ENCODE peak calls at places on chromosomes 2 and 18, in four cellular contexts. Y, C, E and P are unnamed samples.

GRCh38 chr18:45974088-45974536 is 7.0 kb upstream of the EPG5 start:
- DNase-seq in Y (no peak), C (peak; percentile 80), E (peak; percentile 63), P (peak; percentile 49)

GRCh38 chr2:37414470-37414949 is 70.1 kb downstream of the QPCT start:
- DNase-seq in Y (no peak), C (no peak), E (peak; percentile 42), P (peak; percentile 54)

GRCh38 chr2:207531024-207531411 is 1.3 kb downstream of the CREB1 start:
- DNase-seq in Y (no peak), C (no peak), E (no peak), P (no peak)

GRCh38 chr18:73891572-73892421 is 255.8 kb downstream of the FBXO15 start:
- DNase-seq in Y (no peak), C (peak; percentile 88), E (no peak), P (no peak)

GRCh38 chr2:12416600-12416999 is 300.1 kb upstream of the TRIB2 start:
- DNase-seq in Y (no peak), C (no peak), E (no peak), P (peak; percentile 32)

GRCh38 chr2:215460682-215461081 is 24.8 kb upstream of the FN1 start:
- DNase-seq in Y (no peak), C (no peak), E (no peak), P (peak; percentile 82)

GRCh38 chr2:48715042-48715899 is 40.3 kb downstream of the LHCGR start:
- DNase-seq in Y (no peak), C (no peak), E (no peak), P (no peak)

GRCh38 chr18:32057624-32058165 is 34.0 kb upstream of the RNF138 start:
- DNase-seq in Y (no peak), C (peak; percentile 76), E (no peak), P (no peak)

GRCh38 chr2:50401772-50402653 is 629.9 kb downstream of the NRXN1 start:
- DNase-seq in Y (no peak), C (peak; percentile 90), E (peak; percentile 56), P (no peak)

GRCh38 chr18:13376298-13376840 is 157.8 kb downstream of the LDLRAD4 start:
- DNase-seq in Y (peak; percentile 69), C (peak; percentile 33), E (no peak), P (no peak)

GRCh38 chr2:171550613-171551012 is 28.3 kb downstream of the CYBRD1 start:
- DNase-seq in Y (no peak), C (no peak), E (no peak), P (no peak)

GRCh38 chr2:186995092-186995491 is 146.1 kb upstream of the ZSWIM2 start:
- DNase-seq in Y (no peak), C (no peak), E (no peak), P (no peak)

GRCh38 chr2:84613082-84613481 is 96.8 kb downstream of the DNAH6 start:
- DNase-seq in Y (no peak), C (peak; percentile 66), E (peak; percentile 89), P (no peak)

GRCh38 chr2:104733544-104733943 is 120.4 kb upstream of the POU3F3 start:
- DNase-seq in Y (no peak), C (peak; percentile 93), E (peak; percentile 36), P (no peak)

GRCh38 chr2:127064642-127065250 is 42.2 kb downstream of the BIN1 start:
- DNase-seq in Y (peak; percentile 98), C (peak; percentile 96), E (peak; percentile 87), P (peak; percentile 86)

GRCh38 chr2:47276061-47276460 is 121.0 kb upstream of the STPG4 start:
- DNase-seq in Y (no peak), C (no peak), E (no peak), P (no peak)

GRCh38 chr18:28174181-28174906 is 2.6 kb downstream of the CDH2 start:
- DNase-seq in Y (no peak), C (no peak), E (no peak), P (no peak)

GRCh38 chr2:230227216-230227615 is 1.7 kb downstream of the SP140 start:
- DNase-seq in Y (no peak), C (no peak), E (no peak), P (no peak)

GRCh38 chr2:45855374-45855773 is 203.9 kb downstream of the PRKCE start:
- DNase-seq in Y (no peak), C (no peak), E (no peak), P (no peak)

GRCh38 chr2:11962707-11963358 is 216.4 kb downstream of the LPIN1 start:
- DNase-seq in Y (no peak), C (no peak), E (no peak), P (peak; percentile 73)

GRCh38 chr2:1721706-1722483 is 22.4 kb downstream of the PXDN start:
- DNase-seq in Y (no peak), C (peak; percentile 23), E (no peak), P (no peak)

GRCh38 chr2:12970861-12971260 is 254.1 kb downstream of the TRIB2 start:
- DNase-seq in Y (no peak), C (no peak), E (no peak), P (peak; percentile 56)

GRCh38 chr2:96258393-96259022 is 7.3 kb downstream of the TMEM127 start:
- DNase-seq in Y (no peak), C (no peak), E (no peak), P (no peak)

GRCh38 chr2:134216152-134216829 is 37.6 kb upstream of the MGAT5 start:
- DNase-seq in Y (no peak), C (no peak), E (no peak), P (no peak)

DNA sequence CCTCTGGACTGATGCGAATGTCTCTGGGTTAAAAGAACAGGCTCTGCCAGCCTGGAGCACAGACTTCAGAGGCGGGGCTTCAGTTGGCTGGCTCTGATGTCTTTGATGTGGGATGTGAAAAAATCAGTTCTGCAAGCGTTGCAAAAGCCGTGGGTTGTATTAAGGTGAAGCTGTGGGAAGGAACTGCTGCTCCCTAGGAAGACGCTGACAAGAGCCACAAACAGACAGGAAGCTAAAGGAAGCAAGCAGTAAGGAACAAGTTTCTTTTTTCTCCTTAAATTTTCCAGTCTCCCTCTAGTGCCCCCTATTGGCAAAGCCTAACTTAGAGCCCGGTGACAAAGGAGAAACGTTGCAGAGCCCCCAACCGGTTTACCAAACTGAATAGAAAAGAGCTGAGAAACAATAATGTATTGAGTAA is 239.0 kb downstream of the CCDC178 start:
- DNase-seq in Y (no peak), C (peak; percentile 86), E (no peak), P (no peak)
- H3K4me3 ChIP-seq in Y (no peak overlapping the region), C (no peak overlapping the region), E (no peak overlapping the region), P (no peak overlapping the region)

GRCh38 chr2:27162151-27163121 is 13.6 kb downstream of the TCF23 start:
- DNase-seq in Y (no peak), C (no peak), E (no peak), P (no peak)
- TF ChIP-seq CTCF in Y (no peak), C (no peak), E (no peak), P (no peak)

DNA sequence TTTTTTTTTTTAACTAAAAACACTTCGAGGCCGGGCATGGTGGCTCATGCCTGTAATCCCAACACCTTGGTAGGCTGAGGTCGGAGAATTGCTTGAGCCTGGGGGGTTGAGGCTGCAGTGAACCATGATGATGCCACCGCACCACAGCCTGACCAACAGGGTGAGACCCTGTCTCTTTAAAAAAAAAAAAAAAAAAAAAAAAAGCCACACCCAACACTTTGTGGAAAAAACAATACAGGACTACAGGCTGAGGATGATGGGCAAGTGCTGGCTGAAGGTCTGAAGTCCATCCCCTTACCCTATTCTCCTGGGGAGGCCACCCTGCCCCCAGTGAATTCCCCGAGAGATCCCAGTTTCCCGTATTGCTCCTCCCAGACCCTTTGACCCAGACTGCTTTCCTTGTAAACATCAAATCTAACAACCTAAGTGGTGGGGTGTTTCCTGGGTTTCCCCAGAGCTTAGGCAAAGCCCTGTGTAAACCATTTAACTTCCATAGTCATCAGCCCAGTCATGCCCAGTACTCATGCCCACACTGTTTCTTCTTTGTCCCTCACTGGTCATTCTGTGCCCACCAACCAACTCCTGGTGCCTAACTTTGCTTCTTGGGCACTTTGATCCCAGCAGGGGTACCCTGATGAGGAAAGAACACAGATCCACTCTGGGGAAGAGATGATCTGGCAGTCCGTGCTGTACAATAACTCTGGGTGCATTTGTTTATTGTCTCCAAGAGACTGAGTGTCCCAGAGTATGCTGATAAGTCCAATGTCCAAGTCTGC is 5.8 kb upstream of the TMEM37 start:
- DNase-seq in Y (no peak), C (no peak), E (no peak), P (no peak)
- H3K4me3 ChIP-seq in Y (no peak overlapping the region), C (no peak overlapping the region), E (no peak overlapping the region), P (no peak overlapping the region)

GRCh38 chr18:49857708-49858107 is 44.4 kb upstream of the ACAA2 start:
- DNase-seq in Y (peak; percentile 35), C (no peak), E (no peak), P (no peak)
- TF ChIP-seq CTCF in Y (no peak), C (peak; percentile 65), E (peak; percentile 8), P (no peak)

GRCh38 chr2:219057709-219058540 is 2.8 kb downstream of the IHH start:
- DNase-seq in Y (peak; percentile 81), C (peak; percentile 95), E (peak; percentile 26), P (no peak)
- H3K4me3 ChIP-seq in Y (peak overlapping the region; percentile 64), C (peak overlapping the region; percentile 79), E (no peak overlapping the region), P (no peak overlapping the region)

DNA sequence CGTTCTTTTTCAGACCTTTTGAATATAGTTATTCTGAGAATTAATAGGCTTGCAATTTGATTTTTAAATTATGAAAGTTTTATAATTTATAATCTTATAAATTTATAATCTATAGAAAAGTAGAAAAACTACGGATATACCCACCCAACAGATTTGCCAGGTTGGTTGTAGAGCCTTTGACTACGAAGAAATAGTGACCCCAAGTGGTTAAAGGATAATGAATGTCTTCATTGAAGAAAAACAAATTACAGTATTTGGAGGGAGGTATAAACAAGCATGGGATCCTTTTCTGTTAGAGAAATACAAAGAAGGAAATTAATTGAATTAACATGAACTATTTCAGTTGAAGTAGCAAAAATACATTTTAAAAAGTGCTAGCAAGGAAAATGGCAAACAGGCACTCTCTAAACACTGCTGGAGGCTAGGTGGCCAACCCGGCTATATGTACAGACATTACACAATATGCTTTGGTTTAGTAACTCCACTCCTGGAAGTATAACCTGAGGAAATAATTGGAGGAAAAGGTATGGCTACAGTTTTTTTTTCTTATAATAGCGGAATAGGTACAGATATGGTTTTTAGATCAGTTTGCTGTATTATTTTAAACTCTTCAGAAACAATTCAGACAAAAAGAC is 110.9 kb downstream of the MIB1 start:
- DNase-seq in Y (no peak), C (no peak), E (no peak), P (no peak)
- TF ChIP-seq CTCF in Y (no peak), C (peak; percentile 68), E (peak; percentile 28), P (peak; percentile 10)

GRCh38 chr2:112622528-112622849 is 23.2 kb upstream of the SLC20A1 start:
- DNase-seq in Y (no peak), C (no peak), E (no peak), P (peak; percentile 92)
- H3K4me3 ChIP-seq in Y (no peak overlapping the region), C (no peak overlapping the region), E (no peak overlapping the region), P (no peak overlapping the region)

GRCh38 chr18:12121175-12122095 is 27.8 kb downstream of the ANKRD62 start:
- DNase-seq in Y (no peak), C (peak; percentile 87), E (peak; percentile 7), P (no peak)
- TF ChIP-seq CTCF in Y (no peak), C (peak; percentile 75), E (peak; percentile 47), P (peak; percentile 17)